ENCODE peak calls at places on chromosomes 3 and 15, in seven cellular contexts. C is head of caudate nucleus, Q is brain microvascular endothelial cell, M is cardiac muscle cell, D is GM12878, W is NCI-H2081, S is NCI-H1694 treated with DMSO at 0.1 percent for 48 hours. H is an unnamed sample.

GRCh38 chr3:43998374-43998840 is 243.3 kb upstream of the TOPAZ1 start:
- DNase-seq in Q (no peak), D (no peak), M (no peak), C (no peak), S (no peak), W (no peak), H (no peak)

GRCh38 chr15:69451951-69452701 is 492 bp upstream of the RPLP1 start:
- DNase-seq in W (peak), D (no peak), C (no peak), S (no peak), Q (peak), M (peak), H (no peak)

GRCh38 chr3:81492048-81492447 is 269.4 kb downstream of the GBE1 start:
- DNase-seq in C (no peak), Q (no peak), W (no peak), M (peak), S (no peak), D (no peak), H (no peak)

GRCh38 chr3:123064506-123064905 is 2.3 kb upstream of the PDIA5 start:
- DNase-seq in Q (no peak), C (no peak), W (no peak), D (no peak), M (no peak), S (no peak), H (no peak)

GRCh38 chr15:98551936-98552562 is 96.3 kb upstream of the IGF1R start:
- DNase-seq in D (no peak), C (no peak), W (no peak), Q (no peak), M (no peak), S (no peak), H (peak)

GRCh38 chr3:71010731-71011455 is 572.6 kb downstream of the FOXP1 start:
- DNase-seq in M (no peak), C (no peak), S (no peak), D (peak), Q (no peak), W (no peak), H (no peak)

GRCh38 chr3:8668216-8668615 is 23.6 kb upstream of the SSUH2 start:
- DNase-seq in M (no peak), W (no peak), D (no peak), C (no peak), S (no peak), Q (no peak), H (no peak)

GRCh38 chr3:79361748-79362378 is 405.9 kb downstream of the ROBO1 start:
- DNase-seq in D (no peak), C (no peak), S (peak), Q (peak), M (peak), W (peak), H (peak)

GRCh38 chr15:90001062-90001682 is at the start of gene ZNF710:
- DNase-seq in W (peak), Q (peak), D (no peak), S (peak), M (peak), C (peak), H (peak)

GRCh38 chr3:152175576-152175883 is 93.2 kb upstream of the MBNL1 start:
- DNase-seq in C (no peak), Q (peak), M (peak), D (no peak), S (no peak), W (no peak), H (peak)

GRCh38 chr3:12170207-12170606 is 11.5 kb upstream of the TIMP4 start:
- DNase-seq in W (no peak), S (no peak), C (no peak), D (no peak), M (peak), Q (peak), H (no peak)

GRCh38 chr3:170522171-170522570 is 63.7 kb downstream of the SLC7A14 start:
- DNase-seq in C (no peak), D (no peak), S (no peak), M (no peak), W (no peak), Q (no peak), H (no peak)

GRCh38 chr15:98799461-98799971 is 151.2 kb downstream of the IGF1R start:
- DNase-seq in M (peak), D (no peak), C (no peak), S (no peak), Q (no peak), W (peak), H (peak)

GRCh38 chr3:48898383-48899234 is at the start of gene SLC25A20:
- DNase-seq in S (no peak), M (peak), C (peak), Q (peak), D (peak), W (peak), H (peak)

GRCh38 chr3:134074001-134074789 is 44.5 kb upstream of the SLCO2A1 start:
- DNase-seq in S (no peak), D (no peak), Q (no peak), C (no peak), M (no peak), W (no peak), H (no peak)

GRCh38 chr15:65263313-65263712 is 23.4 kb downstream of the PARP16 start:
- DNase-seq in M (no peak), D (no peak), C (no peak), S (no peak), Q (no peak), W (no peak), H (no peak)

GRCh38 chr3:72261566-72262564 is 476.9 kb upstream of the PROK2 start:
- DNase-seq in M (no peak), S (no peak), Q (no peak), C (no peak), W (no peak), D (no peak), H (no peak)

GRCh38 chr3:97815149-97815917 is 6.5 kb upstream of the CRYBG3 start:
- DNase-seq in S (no peak), Q (no peak), C (no peak), W (no peak), D (no peak), M (no peak), H (peak)

H was measured in Daoy.